ENCODE peak calls at places on chromosomes 4 and X, in seven cellular contexts. D is nucleus accumbens; Z is GDM1; O is GM12865; K is activated CD4-positive, CD25-positive, alpha-beta regulatory T cell treated with anti-CD3 and anti-CD28 coated beads, Interleukin-2, amount 50 U/mL, for 72 hours; C is SW 1271; F is HFF-Myc. X is an unnamed sample.

GRCh38 chr4:55447108-55447708 is 51.5 kb downstream of the TMEM165 start:
- DNase-seq in D (no peak), Z (no peak), O (no peak), K (no peak), C (no peak), F (no peak), X (no peak)

GRCh38 chrX:147779173-147779572 is 132.5 kb upstream of the FMR1 start:
- DNase-seq in D (no peak), Z (no peak), O (no peak), K (no peak), C (no peak), F (no peak), X (no peak)

GRCh38 chr4:25504932-25505636 is 128.0 kb downstream of the ANAPC4 start:
- DNase-seq in D (no peak), Z (no peak), O (no peak), K (no peak), C (no peak), F (no peak), X (no peak)

GRCh38 chr4:3250956-3251690 is 2.2 kb downstream of the MSANTD1 start:
- DNase-seq in D (no peak), Z (no peak), O (no peak), K (peak; percentile 27), C (no peak), F (no peak), X (peak; percentile 36)

GRCh38 chr4:153242848-153243324 is 38.6 kb downstream of the TRIM2 start:
- DNase-seq in D (no peak), Z (no peak), O (no peak), K (no peak), C (no peak), F (no peak), X (no peak)

GRCh38 chr4:108884596-108884995 is 121.7 kb upstream of the ETNPPL start:
- DNase-seq in D (no peak), Z (no peak), O (no peak), K (no peak), C (no peak), F (no peak), X (no peak)

GRCh38 chr4:96525901-96526300 is 686.0 kb downstream of the PDHA2 start:
- DNase-seq in D (no peak), Z (no peak), O (no peak), K (no peak), C (no peak), F (no peak), X (no peak)

GRCh38 chrX:72130156-72130761 is 1.5 kb downstream of the RTL5 start:
- DNase-seq in D (no peak), Z (no peak), O (no peak), K (no peak), C (no peak), F (no peak), X (no peak)

GRCh38 chr4:98938386-98938785 is 9.5 kb upstream of the EIF4E start:
- DNase-seq in D (no peak), Z (no peak), O (no peak), K (no peak), C (no peak), F (no peak), X (no peak)

GRCh38 chr4:75385139-75385538 is 129.1 kb downstream of the RCHY1 start:
- DNase-seq in D (no peak), Z (no peak), O (no peak), K (no peak), C (no peak), F (no peak), X (no peak)

GRCh38 chr4:41661447-41662076 is 87.0 kb downstream of the PHOX2B start:
- DNase-seq in D (peak; percentile 38), Z (peak; percentile 1), O (peak; percentile 43), K (peak; percentile 38), C (peak; percentile 33), F (peak; percentile 33), X (no peak)

GRCh38 chrX:69313622-69314290 is 148.5 kb upstream of the PJA1 start:
- DNase-seq in D (no peak), Z (no peak), O (no peak), K (no peak), C (no peak), F (no peak), X (peak; percentile 4)

GRCh38 chr4:26360273-26360672 is 39.5 kb downstream of the RBPJ start:
- DNase-seq in D (no peak), Z (no peak), O (no peak), K (no peak), C (no peak), F (no peak), X (no peak)

GRCh38 chr4:155496294-155496626 is 119.5 kb upstream of the MAP9 start:
- DNase-seq in D (no peak), Z (no peak), O (no peak), K (no peak), C (no peak), F (no peak), X (no peak)

GRCh38 chr4:4981427-4981826 is 37.8 kb downstream of the CYTL1 start:
- DNase-seq in D (no peak), Z (no peak), O (no peak), K (no peak), C (no peak), F (no peak), X (no peak)

GRCh38 chrX:34778961-34779360 is 121.9 kb upstream of the TMEM47 start:
- DNase-seq in D (no peak), Z (no peak), O (no peak), K (no peak), C (no peak), F (peak; percentile 10), X (no peak)

GRCh38 chr4:142405021-142405991 is 440.8 kb downstream of the INPP4B start:
- DNase-seq in D (no peak), Z (peak; percentile 84), O (peak; percentile 78), K (peak; percentile 53), C (peak; percentile 73), F (peak; percentile 74), X (no peak)

GRCh38 chr4:125010776-125011503 is 298.4 kb upstream of the ANKRD50 start:
- DNase-seq in D (no peak), Z (no peak), O (no peak), K (no peak), C (no peak), F (no peak), X (no peak)

GRCh38 chr4:145098675-145099037 is 545 bp downstream of the ABCE1 start:
- DNase-seq in D (peak; percentile 63), Z (no peak), O (peak; percentile 70), K (no peak), C (peak; percentile 3), F (peak; percentile 29), X (no peak)

GRCh38 chr4:176995-177394 is 52.7 kb downstream of the ZNF718 start:
- DNase-seq in D (no peak), Z (no peak), O (no peak), K (no peak), C (no peak), F (no peak), X (no peak)

GRCh38 chr4:72896515-72896914 is 173.0 kb downstream of the COX18 start:
- DNase-seq in D (no peak), Z (no peak), O (no peak), K (no peak), C (no peak), F (peak; percentile 14), X (no peak)

GRCh38 chr4:61152433-61152832 is 47.7 kb upstream of the ADGRL3 start:
- DNase-seq in D (no peak), Z (no peak), O (no peak), K (no peak), C (no peak), F (no peak), X (no peak)

GRCh38 chr4:82761249-82761648 is 37.3 kb downstream of the SCD5 start:
- DNase-seq in D (no peak), Z (no peak), O (no peak), K (no peak), C (no peak), F (no peak), X (no peak)

GRCh38 chr4:160180206-160180605 is 1077.3 kb downstream of the RAPGEF2 start:
- DNase-seq in D (no peak), Z (no peak), O (no peak), K (no peak), C (no peak), F (no peak), X (no peak)

GRCh38 chr4:150973626-150974250 is 41.3 kb downstream of the LRBA start:
- DNase-seq in D (no peak), Z (no peak), O (no peak), K (no peak), C (no peak), F (no peak), X (no peak)

GRCh38 chrX:153966283-153966688 is 5.3 kb downstream of the HCFC1 start:
- DNase-seq in D (peak; percentile 14), Z (no peak), O (no peak), K (no peak), C (no peak), F (no peak), X (no peak)

GRCh38 chr4:68369474-68369805 is 19.6 kb upstream of the YTHDC1 start:
- DNase-seq in D (no peak), Z (no peak), O (no peak), K (no peak), C (peak; percentile 17), F (no peak), X (no peak)

GRCh38 chr4:147969573-147969972 is 237.7 kb downstream of the ARHGAP10 start:
- DNase-seq in D (no peak), Z (no peak), O (peak; percentile 18), K (no peak), C (no peak), F (no peak), X (no peak)

GRCh38 chr4:108502366-108502765 is 118.0 kb upstream of the RPL34 start:
- DNase-seq in D (no peak), Z (no peak), O (no peak), K (no peak), C (no peak), F (no peak), X (no peak)

GRCh38 chr4:10697071-10697470 is 12.5 kb upstream of the CLNK start:
- DNase-seq in D (no peak), Z (no peak), O (no peak), K (no peak), C (no peak), F (no peak), X (no peak)

GRCh38 chrX:12447448-12448154 is 309.3 kb downstream of the FRMPD4 start:
- DNase-seq in D (no peak), Z (no peak), O (no peak), K (no peak), C (no peak), F (peak; percentile 14), X (no peak)

GRCh38 chr4:38753021-38753806 is 29.6 kb downstream of the TLR10 start:
- DNase-seq in D (peak; percentile 35), Z (peak; percentile 26), O (no peak), K (no peak), C (no peak), F (peak; percentile 90), X (peak; percentile 87)

X was measured in cardiac septum.